ENCODE peak calls at places on chromosomes 3 and 15, in four cellular contexts. F is tibial artery, E is esophagus squamous epithelium, O is ovary. C is an unnamed sample.

GRCh38 chr3:111471851-111472250 is 70.1 kb upstream of the CD96 start:
- DNase-seq in F (no peak), E (no peak), O (no peak), C (no peak)

GRCh38 chr15:63381301-63382192 is at the start of gene CA12:
- DNase-seq in F (no peak), E (no peak), O (peak; percentile 46), C (no peak)

GRCh38 chr15:48811325-48811938 is 563 bp upstream of the CEP152 start:
- DNase-seq in F (no peak), E (no peak), O (no peak), C (no peak)

GRCh38 chr3:46931631-46932441 is 44.7 kb downstream of the CCDC12 start:
- DNase-seq in F (peak; percentile 53), E (no peak), O (peak; percentile 58), C (no peak)

GRCh38 chr15:33934896-33935295 is 33.4 kb upstream of the CHRM5 start:
- DNase-seq in F (no peak), E (no peak), O (no peak), C (no peak)

GRCh38 chr15:101121511-101122090 is 130.2 kb downstream of the CHSY1 start:
- DNase-seq in F (peak; percentile 69), E (no peak), O (peak; percentile 80), C (peak; percentile 29)

GRCh38 chr3:41200669-41201021 is 1.3 kb downstream of the CTNNB1 start:
- DNase-seq in F (peak; percentile 38), E (no peak), O (no peak), C (no peak)

GRCh38 chr15:52206446-52206845 is 15.3 kb upstream of the GNB5 start:
- DNase-seq in F (no peak), E (no peak), O (no peak), C (no peak)

GRCh38 chr3:37321260-37321852 is 147.0 kb upstream of the LRRFIP2 start:
- DNase-seq in F (no peak), E (no peak), O (no peak), C (no peak)

GRCh38 chr15:39792025-39792893 is 9.6 kb upstream of the FSIP1 start:
- DNase-seq in F (no peak), E (no peak), O (no peak), C (no peak)

GRCh38 chr3:100463002-100463401 is 29.4 kb upstream of the TMEM45A start:
- DNase-seq in F (no peak), E (no peak), O (no peak), C (no peak)

GRCh38 chr15:54659668-54660067 is 537.1 kb downstream of the RSL24D1 start:
- DNase-seq in F (no peak), E (no peak), O (no peak), C (no peak)

GRCh38 chr3:177131927-177132636 is 65.2 kb downstream of the TBL1XR1 start:
- DNase-seq in F (no peak), E (no peak), O (no peak), C (no peak)

GRCh38 chr15:45187894-45188830 is at the start of gene SHF:
- DNase-seq in F (peak; percentile 76), E (no peak), O (peak; percentile 85), C (peak; percentile 86)

GRCh38 chr15:41872166-41872747 is 21.6 kb downstream of the SPTBN5 start:
- DNase-seq in F (no peak), E (no peak), O (no peak), C (no peak)

GRCh38 chr3:105842449-105842848 is 26.4 kb downstream of the CBLB start:
- DNase-seq in F (no peak), E (no peak), O (no peak), C (no peak)

GRCh38 chr3:171461087-171461917 is 1.1 kb upstream of the TNIK start:
- DNase-seq in F (no peak), E (no peak), O (no peak), C (no peak)

GRCh38 chr3:28667646-28668376 is 319.2 kb upstream of the AZI2 start:
- DNase-seq in F (peak; percentile 63), E (no peak), O (peak; percentile 43), C (no peak)

GRCh38 chr15:36407647-36408046 is 171.8 kb upstream of the CDIN1 start:
- DNase-seq in F (no peak), E (no peak), O (no peak), C (no peak)

GRCh38 chr15:34713635-34714034 is 41.2 kb downstream of the GJD2 start:
- DNase-seq in F (no peak), E (no peak), O (no peak), C (no peak)

GRCh38 chr3:78887608-78888011 is 880.2 kb downstream of the ROBO1 start:
- DNase-seq in F (no peak), E (no peak), O (no peak), C (no peak)

GRCh38 chr3:158570999-158571702 is at the start of gene MLF1:
- DNase-seq in F (peak; percentile 97), E (peak; percentile 67), O (peak; percentile 99), C (peak; percentile 98)

GRCh38 chr3:4949004-4949403 is 30.2 kb upstream of the BHLHE40 start:
- DNase-seq in F (no peak), E (no peak), O (no peak), C (no peak)

GRCh38 chr3:61730577-61731231 is 169.3 kb downstream of the PTPRG start:
- DNase-seq in F (no peak), E (no peak), O (no peak), C (no peak)

GRCh38 chr3:61729235-61729634 is 167.9 kb downstream of the PTPRG start:
- DNase-seq in F (no peak), E (no peak), O (no peak), C (no peak)

GRCh38 chr3:61733000-61733399 is 171.6 kb downstream of the PTPRG start:
- DNase-seq in F (no peak), E (no peak), O (no peak), C (no peak)

GRCh38 chr3:61727435-61727834 is 166.1 kb downstream of the PTPRG start:
- DNase-seq in F (no peak), E (no peak), O (no peak), C (no peak)

GRCh38 chr3:61730058-61730457 is 168.7 kb downstream of the PTPRG start:
- DNase-seq in F (no peak), E (no peak), O (no peak), C (no peak)
- H3K4me3 ChIP-seq in F (no peak overlapping the region), E (no peak overlapping the region), O (no peak overlapping the region), C (no peak overlapping the region)

GRCh38 chr3:15315003-15315402 is 17.4 kb downstream of the SH3BP5 start:
- DNase-seq in F (peak; percentile 66), E (no peak), O (no peak), C (peak; percentile 27)
- H3K27ac ChIP-seq in F (peak overlapping the region; percentile 80), E (peak overlapping the region; percentile 49), O (no peak overlapping the region), C (peak overlapping the region; percentile 84)

DNA sequence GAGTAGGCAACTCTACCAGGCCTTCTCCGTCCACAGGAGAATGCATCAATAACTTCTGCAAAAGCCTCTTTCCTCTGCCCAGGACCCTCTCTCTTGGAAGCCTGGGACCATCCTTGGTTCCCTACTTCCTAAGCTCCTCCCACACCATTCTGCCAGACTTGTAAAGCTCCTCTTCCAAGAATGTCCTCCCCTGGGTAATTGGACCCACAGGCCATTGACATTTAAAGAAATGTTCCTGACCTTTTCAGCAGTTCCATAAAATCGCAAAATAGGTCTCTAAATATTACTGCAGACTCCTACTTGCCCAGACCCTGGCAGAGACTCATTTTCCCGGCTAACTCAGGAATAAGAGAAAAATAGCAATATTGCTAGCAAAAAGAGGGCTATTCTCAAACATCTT is 30.4 kb upstream of the HCN4 start:
- DNase-seq in F (no peak), E (no peak), O (no peak), C (no peak)
- H3K27me3 ChIP-seq in F (peaks cover 11% of the 10 kb centered on the region), E (no peaks in the 10 kb centered on the region), O (no peaks in the 10 kb centered on the region), C (no peaks in the 10 kb centered on the region)

DNA sequence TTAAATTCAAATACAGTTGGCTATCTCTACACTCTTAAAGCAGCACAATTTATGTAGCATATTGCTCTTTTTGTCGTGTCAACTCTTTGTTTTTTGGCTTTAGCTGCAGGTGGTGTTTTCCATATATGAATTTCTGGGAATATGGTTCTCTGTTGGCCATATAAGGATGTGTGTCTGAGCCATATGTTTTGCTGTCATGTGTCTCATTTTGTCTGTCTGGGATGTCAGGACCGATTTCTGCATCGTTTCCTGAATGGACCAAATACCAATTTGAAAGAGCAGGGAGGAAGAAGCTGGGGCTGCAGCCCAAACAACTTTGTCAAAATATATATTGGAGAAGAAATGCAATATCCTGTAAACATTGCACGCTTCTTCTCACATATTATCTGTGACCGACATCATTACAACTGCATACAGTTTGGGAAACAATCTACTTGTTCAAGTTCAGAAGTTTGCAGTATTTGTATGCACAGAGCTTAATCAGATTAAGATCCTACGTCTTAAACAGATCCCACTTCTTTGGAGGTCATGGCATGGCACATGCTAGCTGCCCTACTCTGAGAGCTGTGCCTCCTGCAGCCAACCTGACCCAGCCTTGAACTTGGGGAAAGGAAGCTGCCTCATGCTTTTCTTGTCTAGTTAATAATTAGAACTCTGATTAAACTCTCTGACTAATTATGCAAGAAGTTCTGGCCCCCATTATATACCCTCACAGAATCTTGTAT is 4.0 kb upstream of the SATB1 start:
- DNase-seq in F (no peak), E (no peak), O (no peak), C (no peak)
- H3K4me3 ChIP-seq in F (no peak overlapping the region), E (no peak overlapping the region), O (no peak overlapping the region), C (no peak overlapping the region)